ENCODE peak calls at places on chromosomes 13 and 19, in six cellular contexts. T is BE2C; A is uterus; X is CD8-positive, alpha-beta T cell; N is kidney epithelial cell; M is stomach. L is an unnamed sample.
A peak's percentile ranks its signal among the peaks of the same experiment; 100 is the strongest.

GRCh38 chr13:111398715-111399299 is 78.4 kb downstream of the TEX29 start:
- DNase-seq in T (no peak), N (no peak), M (peak; percentile 5), A (no peak), X (no peak), L (no peak)

GRCh38 chr19:34793562-34793961 is 20.5 kb upstream of the ZNF599 start:
- DNase-seq in N (no peak), T (no peak), A (no peak), X (no peak), M (no peak), L (no peak)

GRCh38 chr19:8050274-8051096 is 2.1 kb upstream of the CCL25 start:
- DNase-seq in M (peak; percentile 75), A (peak; percentile 53), X (peak; percentile 79), N (peak; percentile 41), T (peak; percentile 96), L (peak; percentile 94)

GRCh38 chr19:48989701-48990291 is 3.3 kb downstream of the GYS1 start:
- DNase-seq in N (no peak), M (no peak), A (no peak), X (no peak), T (no peak), L (no peak)

GRCh38 chr19:23309926-23310325 is 59.7 kb upstream of the ZNF724 start:
- DNase-seq in N (no peak), T (no peak), X (no peak), A (no peak), M (no peak), L (no peak)

GRCh38 chr19:13781547-13781946 is 7.3 kb downstream of the C19orf53 start:
- DNase-seq in X (no peak), T (peak; percentile 75), A (peak; percentile 86), N (no peak), M (peak; percentile 62), L (peak; percentile 91)

GRCh38 chr13:95229855-95230254 is 71.4 kb downstream of the ABCC4 start:
- DNase-seq in M (no peak), X (no peak), A (no peak), N (no peak), T (no peak), L (no peak)

GRCh38 chr19:55640043-55640576 is 692 bp upstream of the ZNF580 start:
- DNase-seq in A (peak; percentile 71), X (peak; percentile 70), T (peak; percentile 74), N (no peak), M (peak; percentile 71), L (peak; percentile 70)

GRCh38 chr13:31114641-31115040 is 47.1 kb downstream of the HSPH1 start:
- DNase-seq in X (no peak), N (no peak), M (no peak), T (no peak), A (no peak), L (no peak)

GRCh38 chr13:46119883-46120614 is 15.2 kb upstream of the CPB2 start:
- DNase-seq in N (peak; percentile 49), T (peak; percentile 26), A (peak; percentile 25), X (no peak), M (no peak), L (peak; percentile 30)

GRCh38 chr13:108957369-108958012 is 328.1 kb downstream of the MYO16 start:
- DNase-seq in M (no peak), N (peak; percentile 69), X (no peak), T (no peak), A (no peak), L (peak; percentile 74)

GRCh38 chr19:11191273-11191755 is 6.0 kb downstream of the KANK2 start:
- DNase-seq in A (peak; percentile 68), M (peak; percentile 36), X (no peak), T (peak; percentile 42), N (no peak), L (peak; percentile 63)

GRCh38 chr13:87524775-87525174 is 146.4 kb upstream of the SLITRK5 start:
- DNase-seq in M (no peak), A (no peak), T (no peak), X (no peak), N (no peak), L (no peak)

GRCh38 chr13:113621046-113621445 is 36.5 kb downstream of the TFDP1 start:
- DNase-seq in A (no peak), M (no peak), X (no peak), T (no peak), N (no peak), L (no peak)

GRCh38 chr13:55244991-55245644 is 1895.6 kb upstream of the PRR20A start:
- DNase-seq in N (no peak), X (no peak), A (no peak), T (peak; percentile 28), M (no peak), L (no peak)

GRCh38 chr19:41356984-41357739 is 3.4 kb upstream of the TGFB1 start:
- DNase-seq in N (no peak), M (no peak), T (no peak), X (peak; percentile 31), A (no peak), L (no peak)

GRCh38 chr19:30691767-30692516 is 319.8 kb downstream of the ZNF536 start:
- DNase-seq in M (no peak), A (no peak), X (no peak), T (no peak), N (no peak), L (no peak)

GRCh38 chr13:33911521-33911920 is 93.6 kb downstream of the RFC3 start:
- DNase-seq in M (no peak), A (no peak), X (no peak), N (no peak), T (no peak), L (no peak)

GRCh38 chr19:16325671-16326400 is 1.2 kb downstream of the KLF2 start:
- DNase-seq in X (peak; percentile 71), N (no peak), T (no peak), M (no peak), A (peak; percentile 53), L (peak; percentile 50)

GRCh38 chr13:79393564-79394249 is 12.3 kb downstream of the RBM26 start:
- DNase-seq in T (peak; percentile 50), A (no peak), X (peak; percentile 55), M (peak; percentile 80), N (no peak), L (no peak)

GRCh38 chr13:108947551-108948030 is 318.2 kb downstream of the MYO16 start:
- DNase-seq in M (no peak), N (no peak), X (no peak), A (peak; percentile 69), T (no peak), L (peak; percentile 49)

GRCh38 chr19:3346677-3347353 is 19.6 kb upstream of the NFIC start:
- DNase-seq in N (no peak), X (no peak), A (peak; percentile 87), M (peak; percentile 83), T (no peak), L (peak; percentile 89)

GRCh38 chr13:47337781-47338507 is 441.1 kb upstream of the HTR2A start:
- DNase-seq in T (peak; percentile 34), M (no peak), A (no peak), N (peak; percentile 43), X (no peak), L (peak; percentile 23)

GRCh38 chr19:42242071-42242511 is 311 bp downstream of the GSK3A start:
- DNase-seq in M (no peak), X (peak; percentile 31), T (no peak), N (no peak), A (no peak), L (no peak)

GRCh38 chr13:85543144-85543543 is 256.1 kb downstream of the SLITRK6 start:
- DNase-seq in N (no peak), T (no peak), A (no peak), M (no peak), X (no peak), L (no peak)

GRCh38 chr19:46977548-46977947 is 42.1 kb upstream of the NPAS1 start:
- DNase-seq in T (no peak), N (no peak), A (no peak), M (no peak), X (no peak), L (no peak)

GRCh38 chr19:46974181-46974580 is 45.5 kb upstream of the NPAS1 start:
- DNase-seq in N (no peak), M (no peak), T (no peak), X (no peak), A (no peak), L (no peak)

GRCh38 chr19:46976845-46977320 is 42.8 kb upstream of the NPAS1 start:
- DNase-seq in M (peak; percentile 43), N (peak; percentile 62), A (peak; percentile 52), X (no peak), T (no peak), L (peak; percentile 69)

GRCh38 chr19:46975918-46976782 is 43.5 kb upstream of the NPAS1 start:
- DNase-seq in X (no peak), N (peak; percentile 87), A (peak; percentile 93), T (peak; percentile 53), M (peak; percentile 97), L (peak; percentile 100)

GRCh38 chr19:46975011-46975917 is 44.4 kb upstream of the NPAS1 start:
- DNase-seq in X (no peak), N (no peak), A (no peak), T (no peak), M (no peak), L (no peak)
- H3K4me3 ChIP-seq in X (no peak overlapping the region), N (no peak overlapping the region), A (no peak overlapping the region), T (no peak overlapping the region), M (no peak overlapping the region), L (no peak overlapping the region)

GRCh38 chr19:1774999-1775772 is 21.9 kb downstream of the ONECUT3 start:
- DNase-seq in N (no peak), T (peak; percentile 54), M (no peak), X (no peak), A (no peak), L (no peak)
- H3K27me3 ChIP-seq in N (peaks cover 57% of the 10 kb centered on the region), T (peaks cover 81% of the 10 kb centered on the region), M (peaks cover 38% of the 10 kb centered on the region), X (peaks cover 36% of the 10 kb centered on the region), A (peaks cover 11% of the 10 kb centered on the region), L (peaks cover 8% of the 10 kb centered on the region)

DNA sequence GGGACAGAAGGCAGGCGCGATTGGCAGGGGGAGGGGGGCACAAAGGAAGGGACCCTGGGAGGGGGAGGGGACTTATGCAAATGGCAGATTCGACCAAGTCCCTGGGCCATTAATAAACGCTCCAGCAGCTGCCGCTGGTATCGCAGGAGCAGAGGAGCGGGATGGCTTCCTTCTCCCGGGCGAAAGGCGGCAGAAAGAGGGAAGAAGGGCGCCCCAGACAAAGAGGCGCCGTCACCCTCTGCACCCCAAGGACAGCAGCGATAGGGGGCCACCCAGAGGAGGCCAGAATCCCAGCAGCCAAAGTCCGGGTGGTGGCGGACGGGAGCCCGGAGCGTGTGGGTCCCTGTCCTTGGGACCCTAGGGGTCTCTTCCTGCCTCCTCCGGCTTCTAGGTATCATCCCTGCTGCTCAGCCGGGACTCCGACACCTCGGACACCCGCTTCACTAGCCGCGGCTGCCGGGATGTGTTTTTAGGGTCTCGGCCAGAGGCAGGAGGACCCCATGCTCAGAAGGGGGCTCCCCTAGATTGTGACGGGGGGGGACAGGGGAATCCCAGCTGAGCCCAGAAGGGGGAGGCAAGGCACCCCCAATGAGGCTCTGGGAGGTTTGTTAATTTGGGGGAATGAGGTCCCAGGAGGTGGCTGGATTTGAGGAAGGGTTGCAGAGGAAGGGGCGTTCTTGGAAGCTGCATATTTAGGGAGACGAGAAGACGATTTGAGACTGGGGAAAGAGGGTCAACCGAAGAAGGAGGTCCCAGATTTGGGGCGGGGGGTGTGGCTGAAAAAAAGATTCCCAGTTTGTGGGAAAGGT is 1.7 kb downstream of the PTPRS start:
- DNase-seq in X (no peak), T (peak; percentile 71), N (no peak), A (no peak), M (no peak), L (no peak)
- H3K4me3 ChIP-seq in X (peak overlapping the region; percentile 39), T (peak overlapping the region; percentile 76), N (no peak overlapping the region), A (no peak overlapping the region), M (no peak overlapping the region), L (no peak overlapping the region)

DNA sequence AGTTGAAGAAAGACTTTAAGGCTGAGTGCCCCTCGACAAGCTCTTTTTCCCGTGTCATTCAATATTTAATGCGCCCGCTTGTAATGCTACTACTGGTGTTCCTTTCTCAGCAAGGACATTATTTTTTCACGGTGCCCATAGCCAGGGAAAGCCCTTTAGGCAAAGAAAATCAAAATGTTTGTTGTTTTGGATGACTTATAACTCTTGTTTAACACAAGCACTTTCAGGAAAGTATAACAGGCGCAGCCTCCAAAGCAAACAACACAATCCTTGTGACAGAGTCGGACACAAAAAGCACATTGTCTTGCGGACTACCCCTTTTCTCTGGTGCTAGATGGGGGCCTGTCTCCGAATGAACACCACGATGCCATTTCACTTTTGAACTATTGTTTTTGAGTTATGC is 12.4 kb downstream of the ZIC5 start:
- DNase-seq in X (no peak), M (peak; percentile 11), T (no peak), A (no peak), N (no peak), L (no peak)
- H3K27me3 ChIP-seq in X (peaks cover 58% of the 10 kb centered on the region), M (peaks cover 52% of the 10 kb centered on the region), T (peaks cover 91% of the 10 kb centered on the region), A (peaks cover 10% of the 10 kb centered on the region), N (peaks cover 79% of the 10 kb centered on the region), L (no peaks in the 10 kb centered on the region)